ENCODE peak calls at places on chromosomes 2 and 18, in eight cellular contexts. One of them, this sample, is unnamed. For H3K4me1, the result is how much of the 10 kb centered on the place peaks cover.

GRCh38 chr18:60684843-60685513 is 312.4 kb upstream of the MC4R start:
- DNase-seq in A549: peak
- DNase-seq in H1: no peak
- DNase-seq in stomach: no peak
- DNase-seq in spleen: no peak
- DNase-seq in K562: no peak
- DNase-seq in adrenal gland: no peak
- DNase-seq in esophagus squamous epithelium: no peak
- DNase-seq in this sample: no peak

GRCh38 chr2:5690231-5690630 is 2.0 kb upstream of the SOX11 start:
- DNase-seq in spleen: no peak
- DNase-seq in K562: no peak
- DNase-seq in adrenal gland: no peak
- DNase-seq in H1: no peak
- DNase-seq in A549: no peak
- DNase-seq in stomach: no peak
- DNase-seq in esophagus squamous epithelium: no peak
- DNase-seq in this sample: peak

GRCh38 chr2:218291318-218291933 is 877 bp downstream of the TMBIM1 start:
- DNase-seq in A549: no peak
- DNase-seq in spleen: peak
- DNase-seq in H1: no peak
- DNase-seq in K562: no peak
- DNase-seq in adrenal gland: peak
- DNase-seq in stomach: peak
- DNase-seq in esophagus squamous epithelium: no peak
- DNase-seq in this sample: no peak

GRCh38 chr2:16244153-16244965 is 304.0 kb downstream of the MYCN start:
- DNase-seq in spleen: peak
- DNase-seq in stomach: no peak
- DNase-seq in H1: peak
- DNase-seq in esophagus squamous epithelium: no peak
- DNase-seq in K562: no peak
- DNase-seq in adrenal gland: no peak
- DNase-seq in A549: no peak
- DNase-seq in this sample: no peak

GRCh38 chr2:167492486-167492885 is 604.2 kb downstream of the XIRP2 start:
- DNase-seq in adrenal gland: no peak
- DNase-seq in A549: no peak
- DNase-seq in stomach: no peak
- DNase-seq in H1: no peak
- DNase-seq in esophagus squamous epithelium: no peak
- DNase-seq in K562: no peak
- DNase-seq in spleen: no peak
- DNase-seq in this sample: no peak

GRCh38 chr2:68913359-68913758 is 39.3 kb downstream of the GKN2 start:
- DNase-seq in K562: no peak
- DNase-seq in adrenal gland: no peak
- DNase-seq in stomach: no peak
- DNase-seq in spleen: no peak
- DNase-seq in esophagus squamous epithelium: no peak
- DNase-seq in H1: no peak
- DNase-seq in A549: no peak
- DNase-seq in this sample: no peak

GRCh38 chr2:226387499-226387942 is 412.1 kb downstream of the IRS1 start:
- DNase-seq in H1: no peak
- DNase-seq in stomach: no peak
- DNase-seq in K562: no peak
- DNase-seq in spleen: no peak
- DNase-seq in adrenal gland: no peak
- DNase-seq in esophagus squamous epithelium: no peak
- DNase-seq in A549: no peak
- DNase-seq in this sample: no peak

GRCh38 chr2:61969376-61969775 is 63.9 kb downstream of the COMMD1 start:
- DNase-seq in K562: no peak
- DNase-seq in spleen: no peak
- DNase-seq in A549: no peak
- DNase-seq in adrenal gland: no peak
- DNase-seq in stomach: no peak
- DNase-seq in esophagus squamous epithelium: no peak
- DNase-seq in H1: no peak
- DNase-seq in this sample: no peak

GRCh38 chr2:220394433-220394832 is 767.0 kb downstream of the SLC4A3 start:
- DNase-seq in esophagus squamous epithelium: no peak
- DNase-seq in H1: no peak
- DNase-seq in adrenal gland: peak
- DNase-seq in spleen: no peak
- DNase-seq in A549: peak
- DNase-seq in stomach: no peak
- DNase-seq in K562: no peak
- DNase-seq in this sample: no peak

GRCh38 chr2:3443685-3444084 is 64.2 kb downstream of the TRAPPC12 start:
- DNase-seq in esophagus squamous epithelium: no peak
- DNase-seq in spleen: no peak
- DNase-seq in A549: peak
- DNase-seq in adrenal gland: no peak
- DNase-seq in K562: no peak
- DNase-seq in stomach: no peak
- DNase-seq in H1: peak
- DNase-seq in this sample: no peak

GRCh38 chr2:47429795-47430194 is 26.8 kb downstream of the MSH2 start:
- DNase-seq in esophagus squamous epithelium: no peak
- DNase-seq in adrenal gland: peak
- DNase-seq in spleen: no peak
- DNase-seq in A549: peak
- DNase-seq in stomach: no peak
- DNase-seq in H1: no peak
- DNase-seq in K562: no peak
- DNase-seq in this sample: no peak

DNA sequence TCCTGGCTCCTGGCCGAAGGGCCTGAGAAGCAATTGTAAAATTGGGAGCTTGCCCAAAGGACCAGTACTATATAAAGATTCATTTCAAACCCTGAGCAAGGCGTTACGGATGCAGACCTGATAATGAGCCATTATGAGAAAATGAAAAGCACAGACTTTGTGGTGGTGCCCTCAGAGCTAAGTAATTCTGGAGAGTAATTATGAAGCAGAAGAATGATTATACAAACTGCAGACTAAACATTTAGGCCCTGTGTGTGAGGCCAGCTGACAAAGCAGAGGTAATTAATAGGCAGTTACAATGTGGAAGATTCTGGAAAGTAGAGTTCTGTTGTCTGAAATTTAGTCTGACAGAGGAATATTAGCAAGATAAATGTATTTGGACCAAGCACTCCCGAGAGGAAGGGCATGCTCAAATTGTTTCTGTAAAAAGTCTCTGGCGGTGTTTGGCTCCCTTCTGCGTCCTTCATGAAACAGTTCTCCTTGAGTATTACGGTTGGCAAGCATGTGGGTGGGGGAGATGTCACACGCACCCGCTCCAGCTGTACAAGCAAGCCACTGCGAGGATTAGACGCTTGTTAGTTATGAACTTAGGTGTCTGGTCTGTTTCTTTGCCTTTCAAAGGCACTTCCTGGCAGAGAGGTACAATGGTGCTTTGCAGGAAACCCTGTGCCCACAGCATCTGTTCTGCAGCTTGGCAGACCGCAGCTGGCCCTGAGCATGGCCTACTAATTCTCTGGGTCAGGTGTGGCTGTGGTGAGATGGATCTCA is 45.5 kb downstream of the CDC42EP3 start:
- DNase-seq in spleen: peak
- DNase-seq in H1: no peak
- DNase-seq in esophagus squamous epithelium: no peak
- DNase-seq in adrenal gland: peak
- DNase-seq in A549: no peak
- DNase-seq in stomach: no peak
- DNase-seq in K562: no peak
- DNase-seq in this sample: no peak
- H3K4me3 ChIP-seq in spleen: peak
- H3K4me3 ChIP-seq in H1: no peak
- H3K4me3 ChIP-seq in esophagus squamous epithelium: no peak
- H3K4me3 ChIP-seq in adrenal gland: no peak
- H3K4me3 ChIP-seq in A549: no peak
- H3K4me3 ChIP-seq in stomach: no peak
- H3K4me3 ChIP-seq in K562: no peak
- H3K4me3 ChIP-seq in this sample: no peak

GRCh38 chr2:229176136-229176535 is 95.0 kb downstream of the PID1 start:
- DNase-seq in K562: no peak
- DNase-seq in esophagus squamous epithelium: no peak
- DNase-seq in spleen: no peak
- DNase-seq in A549: no peak
- DNase-seq in adrenal gland: no peak
- DNase-seq in H1: no peak
- DNase-seq in stomach: no peak
- DNase-seq in this sample: no peak

GRCh38 chr2:229173810-229174359 is 97.2 kb downstream of the PID1 start:
- DNase-seq in K562: no peak
- DNase-seq in spleen: no peak
- DNase-seq in stomach: no peak
- DNase-seq in esophagus squamous epithelium: no peak
- DNase-seq in H1: no peak
- DNase-seq in adrenal gland: no peak
- DNase-seq in A549: no peak
- DNase-seq in this sample: no peak

GRCh38 chr2:229178117-229178516 is 93.0 kb downstream of the PID1 start:
- DNase-seq in adrenal gland: no peak
- DNase-seq in H1: no peak
- DNase-seq in stomach: no peak
- DNase-seq in A549: no peak
- DNase-seq in spleen: no peak
- DNase-seq in esophagus squamous epithelium: no peak
- DNase-seq in K562: no peak
- DNase-seq in this sample: no peak

GRCh38 chr2:229178706-229179105 is 92.4 kb downstream of the PID1 start:
- DNase-seq in adrenal gland: no peak
- DNase-seq in K562: no peak
- DNase-seq in esophagus squamous epithelium: no peak
- DNase-seq in H1: no peak
- DNase-seq in stomach: no peak
- DNase-seq in spleen: no peak
- DNase-seq in A549: no peak
- DNase-seq in this sample: no peak

GRCh38 chr2:229174794-229175529 is 96.1 kb downstream of the PID1 start:
- DNase-seq in A549: no peak
- DNase-seq in esophagus squamous epithelium: no peak
- DNase-seq in spleen: no peak
- DNase-seq in adrenal gland: peak
- DNase-seq in K562: no peak
- DNase-seq in H1: no peak
- DNase-seq in stomach: no peak
- DNase-seq in this sample: no peak
- TF ChIP-seq POLR2A in A549: no peak
- TF ChIP-seq POLR2A in esophagus squamous epithelium: no peak
- TF ChIP-seq POLR2A in spleen: no peak
- TF ChIP-seq POLR2A in adrenal gland: no peak
- TF ChIP-seq POLR2A in K562: no peak
- TF ChIP-seq POLR2A in H1: no peak
- TF ChIP-seq POLR2A in stomach: no peak
- TF ChIP-seq POLR2A in this sample: no peak

GRCh38 chr2:887639-888038 is 63.0 kb upstream of the SNTG2 start:
- DNase-seq in stomach: no peak
- DNase-seq in adrenal gland: no peak
- DNase-seq in K562: no peak
- DNase-seq in spleen: no peak
- DNase-seq in esophagus squamous epithelium: no peak
- DNase-seq in A549: no peak
- DNase-seq in H1: peak
- DNase-seq in this sample: no peak
- H3K4me1 ChIP-seq in stomach: under half
- H3K4me1 ChIP-seq in adrenal gland: under half
- H3K4me1 ChIP-seq in K562: under half
- H3K4me1 ChIP-seq in spleen: under half
- H3K4me1 ChIP-seq in esophagus squamous epithelium: under half
- H3K4me1 ChIP-seq in A549: under half
- H3K4me1 ChIP-seq in H1: under half
- H3K4me1 ChIP-seq in this sample: under half

GRCh38 chr2:21356857-21357255 is 233.1 kb downstream of the TDRD15 start:
- DNase-seq in esophagus squamous epithelium: no peak
- DNase-seq in stomach: no peak
- DNase-seq in adrenal gland: no peak
- DNase-seq in H1: no peak
- DNase-seq in A549: no peak
- DNase-seq in K562: no peak
- DNase-seq in spleen: no peak
- DNase-seq in this sample: no peak

GRCh38 chr2:21361406-21361805 is 237.6 kb downstream of the TDRD15 start:
- DNase-seq in stomach: no peak
- DNase-seq in esophagus squamous epithelium: no peak
- DNase-seq in adrenal gland: no peak
- DNase-seq in spleen: no peak
- DNase-seq in K562: no peak
- DNase-seq in A549: no peak
- DNase-seq in H1: no peak
- DNase-seq in this sample: no peak

GRCh38 chr2:21356076-21356856 is 232.5 kb downstream of the TDRD15 start:
- DNase-seq in stomach: no peak
- DNase-seq in esophagus squamous epithelium: no peak
- DNase-seq in K562: no peak
- DNase-seq in spleen: no peak
- DNase-seq in H1: no peak
- DNase-seq in A549: no peak
- DNase-seq in adrenal gland: no peak
- DNase-seq in this sample: no peak

GRCh38 chr2:21362101-21362500 is 238.3 kb downstream of the TDRD15 start:
- DNase-seq in K562: no peak
- DNase-seq in H1: no peak
- DNase-seq in A549: no peak
- DNase-seq in stomach: no peak
- DNase-seq in esophagus squamous epithelium: no peak
- DNase-seq in adrenal gland: no peak
- DNase-seq in spleen: no peak
- DNase-seq in this sample: no peak

GRCh38 chr2:21358971-21359370 is 235.2 kb downstream of the TDRD15 start:
- DNase-seq in H1: no peak
- DNase-seq in adrenal gland: no peak
- DNase-seq in K562: no peak
- DNase-seq in stomach: no peak
- DNase-seq in spleen: no peak
- DNase-seq in esophagus squamous epithelium: no peak
- DNase-seq in A549: no peak
- DNase-seq in this sample: no peak
- H3K4me3 ChIP-seq in H1: no peak
- H3K4me3 ChIP-seq in adrenal gland: no peak
- H3K4me3 ChIP-seq in K562: no peak
- H3K4me3 ChIP-seq in stomach: no peak
- H3K4me3 ChIP-seq in spleen: no peak
- H3K4me3 ChIP-seq in esophagus squamous epithelium: no peak
- H3K4me3 ChIP-seq in A549: no peak
- H3K4me3 ChIP-seq in this sample: no peak

This sample was measured in esophagus muscularis mucosa.